ENCODE peak calls at places on chromosomes 7 and 10, in six cellular contexts. One of them, this sample, is unnamed.

GRCh38 chr7:98754041-98754479 is 115.8 kb downstream of the TMEM130 start:
- DNase-seq in choroid plexus epithelial cell: no peak
- DNase-seq in hepatocyte: peak; percentile 34
- DNase-seq in GM06990: no peak
- DNase-seq in upper lobe of left lung: no peak
- DNase-seq in AG09319: no peak
- DNase-seq in this sample: no peak

GRCh38 chr7:1193593-1194424 is 33.8 kb upstream of the ZFAND2A start:
- DNase-seq in hepatocyte: peak; percentile 35
- DNase-seq in GM06990: no peak
- DNase-seq in upper lobe of left lung: peak; percentile 83
- DNase-seq in choroid plexus epithelial cell: peak; percentile 55
- DNase-seq in AG09319: no peak
- DNase-seq in this sample: no peak

GRCh38 chr7:1499367-1500029 is 4.7 kb downstream of the INTS1 start:
- DNase-seq in upper lobe of left lung: peak; percentile 77
- DNase-seq in AG09319: no peak
- DNase-seq in GM06990: no peak
- DNase-seq in hepatocyte: no peak
- DNase-seq in choroid plexus epithelial cell: no peak
- DNase-seq in this sample: no peak

GRCh38 chr10:6095810-6096209 is 7.0 kb downstream of the RBM17 start:
- DNase-seq in choroid plexus epithelial cell: no peak
- DNase-seq in upper lobe of left lung: no peak
- DNase-seq in hepatocyte: no peak
- DNase-seq in AG09319: no peak
- DNase-seq in GM06990: no peak
- DNase-seq in this sample: no peak

GRCh38 chr7:34659676-34660075 is 1.7 kb downstream of the NPSR1 start:
- DNase-seq in GM06990: no peak
- DNase-seq in upper lobe of left lung: no peak
- DNase-seq in hepatocyte: no peak
- DNase-seq in AG09319: no peak
- DNase-seq in choroid plexus epithelial cell: no peak
- DNase-seq in this sample: no peak

GRCh38 chr10:90745565-90745964 is 112.3 kb downstream of the HTR7 start:
- DNase-seq in choroid plexus epithelial cell: peak; percentile 20
- DNase-seq in upper lobe of left lung: no peak
- DNase-seq in AG09319: no peak
- DNase-seq in hepatocyte: no peak
- DNase-seq in GM06990: no peak
- DNase-seq in this sample: no peak

GRCh38 chr10:71243756-71244637 is 31.6 kb downstream of the UNC5B start:
- DNase-seq in hepatocyte: no peak
- DNase-seq in choroid plexus epithelial cell: no peak
- DNase-seq in upper lobe of left lung: no peak
- DNase-seq in GM06990: no peak
- DNase-seq in AG09319: no peak
- DNase-seq in this sample: no peak

GRCh38 chr7:12030116-12030515 is 181.0 kb upstream of the TMEM106B start:
- DNase-seq in upper lobe of left lung: no peak
- DNase-seq in AG09319: no peak
- DNase-seq in hepatocyte: peak; percentile 7
- DNase-seq in choroid plexus epithelial cell: peak; percentile 83
- DNase-seq in GM06990: no peak
- DNase-seq in this sample: no peak

GRCh38 chr7:89401690-89402089 is 606.2 kb upstream of the TEX47 start:
- DNase-seq in GM06990: no peak
- DNase-seq in choroid plexus epithelial cell: no peak
- DNase-seq in AG09319: no peak
- DNase-seq in upper lobe of left lung: no peak
- DNase-seq in hepatocyte: no peak
- DNase-seq in this sample: no peak

GRCh38 chr7:2000153-2000687 is 232.5 kb downstream of the MAD1L1 start:
- DNase-seq in choroid plexus epithelial cell: no peak
- DNase-seq in AG09319: no peak
- DNase-seq in GM06990: no peak
- DNase-seq in hepatocyte: no peak
- DNase-seq in upper lobe of left lung: peak; percentile 75
- DNase-seq in this sample: no peak

GRCh38 chr7:139774376-139774775 is 3.4 kb downstream of the HIPK2 start:
- DNase-seq in hepatocyte: no peak
- DNase-seq in AG09319: peak; percentile 32
- DNase-seq in choroid plexus epithelial cell: peak; percentile 82
- DNase-seq in upper lobe of left lung: no peak
- DNase-seq in GM06990: no peak
- DNase-seq in this sample: no peak

GRCh38 chr10:129966831-129967578 is 2.9 kb upstream of the EBF3 start:
- DNase-seq in AG09319: no peak
- DNase-seq in choroid plexus epithelial cell: no peak
- DNase-seq in hepatocyte: no peak
- DNase-seq in GM06990: no peak
- DNase-seq in upper lobe of left lung: peak; percentile 77
- DNase-seq in this sample: no peak

GRCh38 chr10:96017227-96017687 is 26.1 kb upstream of the CCNJ start:
- DNase-seq in AG09319: peak; percentile 7
- DNase-seq in upper lobe of left lung: no peak
- DNase-seq in GM06990: peak; percentile 9
- DNase-seq in choroid plexus epithelial cell: peak; percentile 73
- DNase-seq in hepatocyte: peak; percentile 82
- DNase-seq in this sample: no peak

GRCh38 chr7:127863082-127863481 is 168.2 kb downstream of the LRRC4 start:
- DNase-seq in AG09319: no peak
- DNase-seq in upper lobe of left lung: no peak
- DNase-seq in hepatocyte: no peak
- DNase-seq in GM06990: no peak
- DNase-seq in choroid plexus epithelial cell: peak; percentile 41
- DNase-seq in this sample: no peak

GRCh38 chr10:94292448-94293118 is 70.2 kb downstream of the NOC3L start:
- DNase-seq in AG09319: no peak
- DNase-seq in GM06990: no peak
- DNase-seq in hepatocyte: no peak
- DNase-seq in upper lobe of left lung: no peak
- DNase-seq in choroid plexus epithelial cell: peak; percentile 90
- DNase-seq in this sample: no peak

DNA sequence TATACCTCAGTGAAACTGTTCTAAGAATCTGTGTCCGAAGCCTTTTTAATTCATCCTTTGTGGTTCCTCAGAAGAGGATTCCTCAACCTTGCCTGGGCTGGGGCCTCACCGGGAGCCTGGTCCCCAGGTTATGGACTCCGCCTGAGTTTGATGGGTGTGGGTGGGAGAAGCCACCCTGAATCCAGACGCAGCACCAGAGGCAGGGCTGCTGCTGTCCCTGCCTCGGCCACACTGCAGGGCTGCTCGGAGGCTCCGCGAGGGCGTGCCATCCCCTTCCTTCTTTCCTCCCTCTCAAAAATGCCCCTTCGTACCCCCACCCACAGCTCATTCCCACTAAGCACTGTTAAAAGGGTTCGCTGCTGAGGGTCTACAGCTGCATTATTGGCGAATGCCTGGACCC is 146.3 kb downstream of the ADARB2 start:
- DNase-seq in choroid plexus epithelial cell: no peak
- DNase-seq in upper lobe of left lung: no peak
- DNase-seq in GM06990: no peak
- DNase-seq in hepatocyte: no peak
- DNase-seq in AG09319: no peak
- DNase-seq in this sample: no peak
- TF ChIP-seq CTCF in choroid plexus epithelial cell: no peak
- TF ChIP-seq CTCF in upper lobe of left lung: no peak
- TF ChIP-seq CTCF in GM06990: no peak
- TF ChIP-seq CTCF in hepatocyte: no peak
- TF ChIP-seq CTCF in AG09319: no peak
- TF ChIP-seq CTCF in this sample: no peak

GRCh38 chr7:86914468-86915054 is 144.9 kb downstream of the ELAPOR2 start:
- DNase-seq in AG09319: no peak
- DNase-seq in choroid plexus epithelial cell: peak; percentile 33
- DNase-seq in upper lobe of left lung: no peak
- DNase-seq in hepatocyte: peak; percentile 16
- DNase-seq in GM06990: no peak
- DNase-seq in this sample: no peak
- TF ChIP-seq CTCF in AG09319: peak; percentile 51
- TF ChIP-seq CTCF in choroid plexus epithelial cell: peak; percentile 64
- TF ChIP-seq CTCF in upper lobe of left lung: no peak
- TF ChIP-seq CTCF in hepatocyte: peak; percentile 64
- TF ChIP-seq CTCF in GM06990: peak; percentile 42
- TF ChIP-seq CTCF in this sample: peak; percentile 80

DNA sequence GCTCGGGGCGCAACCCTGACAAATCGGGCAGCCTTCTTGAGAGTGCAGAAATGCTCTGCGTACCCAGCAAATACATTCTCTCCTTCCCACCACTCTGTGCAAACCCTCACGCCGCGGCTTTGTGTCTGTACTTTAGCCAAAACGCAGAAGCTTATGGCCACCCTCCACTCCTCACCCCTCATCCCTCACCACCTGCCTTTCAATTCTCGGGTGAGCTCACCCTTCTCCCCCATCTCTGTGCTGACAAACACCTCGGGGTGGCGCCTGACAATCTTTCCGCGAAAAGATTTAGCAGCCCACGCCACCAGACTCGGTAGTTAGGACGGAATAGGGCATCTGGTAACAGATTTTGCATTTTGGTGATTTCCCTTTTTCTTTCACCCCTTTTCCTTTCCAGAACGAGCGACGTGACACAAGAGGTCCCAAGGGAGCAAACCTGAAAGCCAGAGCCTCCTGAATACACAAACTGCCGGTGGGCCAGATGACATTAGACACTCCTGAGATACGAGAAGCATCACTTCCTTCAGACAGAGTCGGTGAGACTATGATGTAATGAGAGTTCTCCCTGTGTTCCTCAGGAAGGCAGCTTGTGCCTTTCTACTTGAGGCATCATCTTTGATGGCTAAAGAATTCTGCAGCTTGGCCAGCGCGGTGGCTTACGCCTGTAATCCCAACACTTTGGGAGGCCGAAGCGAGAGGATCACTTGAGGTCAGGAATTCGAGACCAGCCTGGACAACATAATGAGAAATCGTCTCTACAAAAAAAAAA is 663 bp upstream of the ATAD1 start:
- DNase-seq in GM06990: no peak
- DNase-seq in hepatocyte: peak; percentile 51
- DNase-seq in AG09319: no peak
- DNase-seq in choroid plexus epithelial cell: peak; percentile 47
- DNase-seq in upper lobe of left lung: no peak
- DNase-seq in this sample: no peak
- TF ChIP-seq CTCF in GM06990: peak; percentile 31
- TF ChIP-seq CTCF in hepatocyte: no peak
- TF ChIP-seq CTCF in AG09319: peak; percentile 3
- TF ChIP-seq CTCF in choroid plexus epithelial cell: no peak
- TF ChIP-seq CTCF in upper lobe of left lung: no peak
- TF ChIP-seq CTCF in this sample: no peak

GRCh38 chr7:156944876-156945275 is 4.6 kb upstream of the NOM1 start:
- DNase-seq in AG09319: no peak
- DNase-seq in hepatocyte: no peak
- DNase-seq in GM06990: no peak
- DNase-seq in choroid plexus epithelial cell: no peak
- DNase-seq in upper lobe of left lung: no peak
- DNase-seq in this sample: no peak

GRCh38 chr7:156948361-156948760 is 1.2 kb upstream of the NOM1 start:
- DNase-seq in upper lobe of left lung: no peak
- DNase-seq in hepatocyte: no peak
- DNase-seq in choroid plexus epithelial cell: no peak
- DNase-seq in GM06990: no peak
- DNase-seq in AG09319: no peak
- DNase-seq in this sample: no peak

GRCh38 chr7:156947120-156947843 is 2.2 kb upstream of the NOM1 start:
- DNase-seq in hepatocyte: no peak
- DNase-seq in upper lobe of left lung: no peak
- DNase-seq in AG09319: no peak
- DNase-seq in GM06990: no peak
- DNase-seq in choroid plexus epithelial cell: no peak
- DNase-seq in this sample: no peak

GRCh38 chr7:156950381-156950858 is 908 bp downstream of the NOM1 start:
- DNase-seq in AG09319: no peak
- DNase-seq in upper lobe of left lung: no peak
- DNase-seq in hepatocyte: no peak
- DNase-seq in GM06990: no peak
- DNase-seq in choroid plexus epithelial cell: peak; percentile 9
- DNase-seq in this sample: no peak

DNA sequence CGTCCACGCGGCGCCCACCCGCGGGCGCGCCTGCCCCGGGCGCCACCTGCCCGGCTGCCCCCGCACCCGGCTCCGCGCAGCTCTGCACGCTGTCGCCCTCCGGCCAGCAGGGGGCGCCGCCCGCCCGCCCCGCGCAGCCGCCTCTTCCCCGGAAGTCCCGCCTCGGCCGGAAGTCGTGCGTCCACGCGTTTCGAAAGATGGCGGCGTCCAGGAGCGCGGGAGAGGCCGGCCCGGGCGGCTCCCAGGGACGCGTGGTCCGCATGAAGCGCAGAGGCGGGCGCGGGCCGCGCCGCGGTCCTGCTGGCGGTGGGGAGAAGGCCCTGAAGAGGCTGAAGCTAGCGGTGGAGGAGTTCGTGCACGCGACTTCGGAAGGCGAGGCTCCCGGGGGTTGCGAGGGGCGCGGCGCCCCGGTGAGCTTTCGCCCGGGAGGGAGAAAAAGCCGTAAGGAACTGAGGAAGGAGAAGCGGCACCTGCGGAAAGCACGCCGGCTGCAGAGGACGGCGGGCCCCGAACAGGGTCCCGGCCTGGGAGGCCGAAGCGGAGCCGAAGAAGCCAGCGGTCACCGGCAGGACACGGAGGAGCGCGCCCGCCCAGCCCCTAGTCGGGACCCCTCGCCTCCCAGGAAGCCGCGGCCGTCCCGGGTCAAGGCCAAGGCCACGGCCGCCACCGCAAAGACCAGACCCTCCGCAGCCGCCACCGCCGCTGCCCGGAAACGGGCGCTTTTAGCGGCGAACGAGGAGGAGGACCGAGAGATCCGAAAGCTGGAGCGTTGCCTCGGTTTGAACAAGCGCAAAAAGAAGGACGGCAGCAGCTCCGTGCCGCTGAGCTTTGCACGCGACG is at the start of gene NOM1:
- DNase-seq in AG09319: peak; percentile 45
- DNase-seq in hepatocyte: peak; percentile 94
- DNase-seq in GM06990: peak; percentile 89
- DNase-seq in upper lobe of left lung: peak; percentile 98
- DNase-seq in choroid plexus epithelial cell: peak; percentile 86
- DNase-seq in this sample: peak; percentile 92
- TF ChIP-seq CTCF in AG09319: peak; percentile 39
- TF ChIP-seq CTCF in hepatocyte: peak; percentile 70
- TF ChIP-seq CTCF in GM06990: no peak
- TF ChIP-seq CTCF in upper lobe of left lung: peak; percentile 100
- TF ChIP-seq CTCF in choroid plexus epithelial cell: peak; percentile 39
- TF ChIP-seq CTCF in this sample: peak; percentile 87

GRCh38 chr7:7247658-7248057 is 65.3 kb downstream of the C1GALT1 start:
- DNase-seq in AG09319: no peak
- DNase-seq in choroid plexus epithelial cell: no peak
- DNase-seq in upper lobe of left lung: no peak
- DNase-seq in GM06990: no peak
- DNase-seq in hepatocyte: no peak
- DNase-seq in this sample: no peak
- TF ChIP-seq CTCF in AG09319: no peak
- TF ChIP-seq CTCF in choroid plexus epithelial cell: no peak
- TF ChIP-seq CTCF in upper lobe of left lung: no peak
- TF ChIP-seq CTCF in GM06990: no peak
- TF ChIP-seq CTCF in hepatocyte: no peak
- TF ChIP-seq CTCF in this sample: no peak

GRCh38 chr10:72331575-72332422 is 22.9 kb downstream of the DNAJB12 start:
- DNase-seq in GM06990: peak; percentile 93
- DNase-seq in hepatocyte: peak; percentile 88
- DNase-seq in upper lobe of left lung: peak; percentile 95
- DNase-seq in AG09319: no peak
- DNase-seq in choroid plexus epithelial cell: peak; percentile 90
- DNase-seq in this sample: no peak
- TF ChIP-seq CTCF in GM06990: no peak
- TF ChIP-seq CTCF in hepatocyte: no peak
- TF ChIP-seq CTCF in upper lobe of left lung: peak; percentile 39
- TF ChIP-seq CTCF in AG09319: no peak
- TF ChIP-seq CTCF in choroid plexus epithelial cell: peak; percentile 10
- TF ChIP-seq CTCF in this sample: peak; percentile 67

This sample was measured in type B pancreatic cell.